ENCODE peak calls at places on chromosomes 11 and 22, in seven cellular contexts. One of them, this sample, is unnamed.

GRCh38 chr11:99424313-99425084 is 403.8 kb downstream of the CNTN5 start:
- DNase-seq in heart right ventricle: peak; percentile 61
- DNase-seq in brain microvascular endothelial cell: no peak
- DNase-seq in Peyer's patch: no peak
- DNase-seq in astrocyte: no peak
- DNase-seq in hepatocyte: no peak
- DNase-seq in PC-9: no peak
- DNase-seq in this sample: no peak

GRCh38 chr11:20864628-20865027 is 195.2 kb downstream of the NELL1 start:
- DNase-seq in heart right ventricle: no peak
- DNase-seq in brain microvascular endothelial cell: no peak
- DNase-seq in Peyer's patch: no peak
- DNase-seq in astrocyte: no peak
- DNase-seq in hepatocyte: no peak
- DNase-seq in PC-9: no peak
- DNase-seq in this sample: no peak

GRCh38 chr11:126332221-126332711 is 23.2 kb upstream of the ST3GAL4 start:
- DNase-seq in heart right ventricle: peak; percentile 54
- DNase-seq in brain microvascular endothelial cell: peak; percentile 84
- DNase-seq in Peyer's patch: no peak
- DNase-seq in astrocyte: peak; percentile 82
- DNase-seq in hepatocyte: no peak
- DNase-seq in PC-9: no peak
- DNase-seq in this sample: peak; percentile 69

GRCh38 chr11:128095459-128096096 is 491.8 kb downstream of the ETS1 start:
- DNase-seq in heart right ventricle: peak; percentile 5
- DNase-seq in brain microvascular endothelial cell: peak; percentile 94
- DNase-seq in Peyer's patch: no peak
- DNase-seq in astrocyte: peak; percentile 84
- DNase-seq in hepatocyte: no peak
- DNase-seq in PC-9: peak; percentile 59
- DNase-seq in this sample: peak; percentile 44

GRCh38 chr11:45163956-45164575 is 17.6 kb downstream of the PRDM11 start:
- DNase-seq in heart right ventricle: no peak
- DNase-seq in brain microvascular endothelial cell: no peak
- DNase-seq in Peyer's patch: no peak
- DNase-seq in astrocyte: peak; percentile 41
- DNase-seq in hepatocyte: no peak
- DNase-seq in PC-9: no peak
- DNase-seq in this sample: no peak

GRCh38 chr11:70661763-70662501 is 263.6 kb downstream of the CTTN start:
- DNase-seq in heart right ventricle: no peak
- DNase-seq in brain microvascular endothelial cell: no peak
- DNase-seq in Peyer's patch: no peak
- DNase-seq in astrocyte: peak; percentile 11
- DNase-seq in hepatocyte: no peak
- DNase-seq in PC-9: no peak
- DNase-seq in this sample: no peak

GRCh38 chr11:17629113-17629512 is 82.1 kb downstream of the OTOG start:
- DNase-seq in heart right ventricle: no peak
- DNase-seq in brain microvascular endothelial cell: no peak
- DNase-seq in Peyer's patch: no peak
- DNase-seq in astrocyte: no peak
- DNase-seq in hepatocyte: no peak
- DNase-seq in PC-9: no peak
- DNase-seq in this sample: no peak

GRCh38 chr11:1564535-1565172 is 7.4 kb downstream of the DUSP8 start:
- DNase-seq in heart right ventricle: peak; percentile 80
- DNase-seq in brain microvascular endothelial cell: peak; percentile 87
- DNase-seq in Peyer's patch: no peak
- DNase-seq in astrocyte: peak; percentile 83
- DNase-seq in hepatocyte: peak; percentile 80
- DNase-seq in PC-9: no peak
- DNase-seq in this sample: peak; percentile 60

GRCh38 chr11:72828081-72828567 is 13.9 kb downstream of the ATG16L2 start:
- DNase-seq in heart right ventricle: no peak
- DNase-seq in brain microvascular endothelial cell: no peak
- DNase-seq in Peyer's patch: no peak
- DNase-seq in astrocyte: no peak
- DNase-seq in hepatocyte: no peak
- DNase-seq in PC-9: peak; percentile 42
- DNase-seq in this sample: no peak

GRCh38 chr11:115287266-115287665 is 216.9 kb downstream of the CADM1 start:
- DNase-seq in heart right ventricle: no peak
- DNase-seq in brain microvascular endothelial cell: no peak
- DNase-seq in Peyer's patch: no peak
- DNase-seq in astrocyte: no peak
- DNase-seq in hepatocyte: no peak
- DNase-seq in PC-9: no peak
- DNase-seq in this sample: no peak

GRCh38 chr11:70104419-70104818 is 26.3 kb downstream of the ANO1 start:
- DNase-seq in heart right ventricle: peak; percentile 21
- DNase-seq in brain microvascular endothelial cell: no peak
- DNase-seq in Peyer's patch: no peak
- DNase-seq in astrocyte: no peak
- DNase-seq in hepatocyte: peak; percentile 47
- DNase-seq in PC-9: no peak
- DNase-seq in this sample: no peak

GRCh38 chr11:119479685-119480275 is 56.8 kb upstream of the THY1 start:
- DNase-seq in heart right ventricle: no peak
- DNase-seq in brain microvascular endothelial cell: peak; percentile 44
- DNase-seq in Peyer's patch: no peak
- DNase-seq in astrocyte: peak; percentile 32
- DNase-seq in hepatocyte: no peak
- DNase-seq in PC-9: peak; percentile 29
- DNase-seq in this sample: no peak

GRCh38 chr11:18615628-18616392 is 16.2 kb downstream of the MISFA start:
- DNase-seq in heart right ventricle: no peak
- DNase-seq in brain microvascular endothelial cell: no peak
- DNase-seq in Peyer's patch: no peak
- DNase-seq in astrocyte: peak; percentile 14
- DNase-seq in hepatocyte: no peak
- DNase-seq in PC-9: no peak
- DNase-seq in this sample: no peak

GRCh38 chr22:27685515-27685914 is 116.0 kb downstream of the MN1 start:
- DNase-seq in heart right ventricle: peak; percentile 37
- DNase-seq in brain microvascular endothelial cell: no peak
- DNase-seq in Peyer's patch: no peak
- DNase-seq in astrocyte: no peak
- DNase-seq in hepatocyte: no peak
- DNase-seq in PC-9: no peak
- DNase-seq in this sample: no peak

GRCh38 chr22:37994049-37994448 is 9.7 kb upstream of the SOX10 start:
- DNase-seq in heart right ventricle: no peak
- DNase-seq in brain microvascular endothelial cell: no peak
- DNase-seq in Peyer's patch: no peak
- DNase-seq in astrocyte: no peak
- DNase-seq in hepatocyte: no peak
- DNase-seq in PC-9: no peak
- DNase-seq in this sample: no peak

GRCh38 chr22:17627961-17628303 is 617 bp downstream of the ATP6V1E1 start:
- DNase-seq in heart right ventricle: no peak
- DNase-seq in brain microvascular endothelial cell: no peak
- DNase-seq in Peyer's patch: no peak
- DNase-seq in astrocyte: no peak
- DNase-seq in hepatocyte: no peak
- DNase-seq in PC-9: no peak
- DNase-seq in this sample: no peak

GRCh38 chr11:8017071-8017470 is 29.9 kb downstream of the EIF3F start:
- DNase-seq in heart right ventricle: no peak
- DNase-seq in brain microvascular endothelial cell: no peak
- DNase-seq in Peyer's patch: no peak
- DNase-seq in astrocyte: no peak
- DNase-seq in hepatocyte: no peak
- DNase-seq in PC-9: no peak
- DNase-seq in this sample: no peak

GRCh38 chr11:33478111-33478573 is 221.0 kb downstream of the HIPK3 start:
- DNase-seq in heart right ventricle: no peak
- DNase-seq in brain microvascular endothelial cell: no peak
- DNase-seq in Peyer's patch: no peak
- DNase-seq in astrocyte: no peak
- DNase-seq in hepatocyte: peak; percentile 23
- DNase-seq in PC-9: no peak
- DNase-seq in this sample: no peak

GRCh38 chr11:66015094-66015881 is 3.5 kb downstream of the CST6 start:
- DNase-seq in heart right ventricle: peak; percentile 32
- DNase-seq in brain microvascular endothelial cell: no peak
- DNase-seq in Peyer's patch: no peak
- DNase-seq in astrocyte: peak; percentile 16
- DNase-seq in hepatocyte: no peak
- DNase-seq in PC-9: peak; percentile 89
- DNase-seq in this sample: no peak

GRCh38 chr22:27493797-27494196 is 307.8 kb downstream of the MN1 start:
- DNase-seq in heart right ventricle: no peak
- DNase-seq in brain microvascular endothelial cell: no peak
- DNase-seq in Peyer's patch: no peak
- DNase-seq in astrocyte: no peak
- DNase-seq in hepatocyte: no peak
- DNase-seq in PC-9: no peak
- DNase-seq in this sample: no peak

GRCh38 chr11:96893988-96894387 is 504.2 kb downstream of the JRKL start:
- DNase-seq in heart right ventricle: no peak
- DNase-seq in brain microvascular endothelial cell: no peak
- DNase-seq in Peyer's patch: no peak
- DNase-seq in astrocyte: no peak
- DNase-seq in hepatocyte: no peak
- DNase-seq in PC-9: no peak
- DNase-seq in this sample: no peak

GRCh38 chr11:68373810-68374501 is 61.6 kb downstream of the LRP5 start:
- DNase-seq in heart right ventricle: peak; percentile 62
- DNase-seq in brain microvascular endothelial cell: no peak
- DNase-seq in Peyer's patch: no peak
- DNase-seq in astrocyte: no peak
- DNase-seq in hepatocyte: peak; percentile 62
- DNase-seq in PC-9: no peak
- DNase-seq in this sample: no peak

GRCh38 chr22:27930246-27931060 is 11.4 kb upstream of the PITPNB start:
- DNase-seq in heart right ventricle: no peak
- DNase-seq in brain microvascular endothelial cell: no peak
- DNase-seq in Peyer's patch: no peak
- DNase-seq in astrocyte: no peak
- DNase-seq in hepatocyte: no peak
- DNase-seq in PC-9: no peak
- DNase-seq in this sample: no peak

GRCh38 chr11:119580751-119581150 is 148.2 kb downstream of the NECTIN1 start:
- DNase-seq in heart right ventricle: no peak
- DNase-seq in brain microvascular endothelial cell: no peak
- DNase-seq in Peyer's patch: no peak
- DNase-seq in astrocyte: no peak
- DNase-seq in hepatocyte: no peak
- DNase-seq in PC-9: no peak
- DNase-seq in this sample: no peak

GRCh38 chr11:117816846-117817212 is 7.7 kb downstream of the FXYD2 start:
- DNase-seq in heart right ventricle: no peak
- DNase-seq in brain microvascular endothelial cell: no peak
- DNase-seq in Peyer's patch: peak; percentile 38
- DNase-seq in astrocyte: no peak
- DNase-seq in hepatocyte: no peak
- DNase-seq in PC-9: no peak
- DNase-seq in this sample: no peak

GRCh38 chr22:48594757-48595510 is 1232.7 kb downstream of the BRD1 start:
- DNase-seq in heart right ventricle: no peak
- DNase-seq in brain microvascular endothelial cell: no peak
- DNase-seq in Peyer's patch: no peak
- DNase-seq in astrocyte: no peak
- DNase-seq in hepatocyte: no peak
- DNase-seq in PC-9: no peak
- DNase-seq in this sample: no peak

GRCh38 chr11:91261513-91261912 is 963.1 kb upstream of the FAT3 start:
- DNase-seq in heart right ventricle: no peak
- DNase-seq in brain microvascular endothelial cell: no peak
- DNase-seq in Peyer's patch: no peak
- DNase-seq in astrocyte: no peak
- DNase-seq in hepatocyte: no peak
- DNase-seq in PC-9: no peak
- DNase-seq in this sample: no peak
- TF ChIP-seq CTCF in heart right ventricle: no peak
- TF ChIP-seq CTCF in brain microvascular endothelial cell: peak; percentile 34
- TF ChIP-seq CTCF in Peyer's patch: no peak
- TF ChIP-seq CTCF in astrocyte: no peak
- TF ChIP-seq CTCF in hepatocyte: peak; percentile 7
- TF ChIP-seq CTCF in PC-9: peak; percentile 31
- TF ChIP-seq CTCF in this sample: no peak

GRCh38 chr22:45504703-45505341 is 2.1 kb downstream of the FBLN1 start:
- DNase-seq in heart right ventricle: no peak
- DNase-seq in brain microvascular endothelial cell: no peak
- DNase-seq in Peyer's patch: no peak
- DNase-seq in astrocyte: no peak
- DNase-seq in hepatocyte: peak; percentile 54
- DNase-seq in PC-9: no peak
- DNase-seq in this sample: no peak
- H3K4me3 ChIP-seq in heart right ventricle: peak overlapping the region; percentile 61
- H3K4me3 ChIP-seq in brain microvascular endothelial cell: peak overlapping the region; percentile 58
- H3K4me3 ChIP-seq in Peyer's patch: peak overlapping the region; percentile 42
- H3K4me3 ChIP-seq in astrocyte: peak overlapping the region; percentile 70
- H3K4me3 ChIP-seq in hepatocyte: peak overlapping the region; percentile 94
- H3K4me3 ChIP-seq in PC-9: peak overlapping the region; percentile 64
- H3K4me3 ChIP-seq in this sample: peak overlapping the region; percentile 99

GRCh38 chr11:78555592-78555991 is 19.1 kb downstream of the NARS2 start:
- DNase-seq in heart right ventricle: no peak
- DNase-seq in brain microvascular endothelial cell: no peak
- DNase-seq in Peyer's patch: no peak
- DNase-seq in astrocyte: no peak
- DNase-seq in hepatocyte: no peak
- DNase-seq in PC-9: no peak
- DNase-seq in this sample: no peak
- H3K36me3 ChIP-seq in heart right ventricle: no peaks in the 10 kb centered on the region
- H3K36me3 ChIP-seq in brain microvascular endothelial cell: no peaks in the 10 kb centered on the region
- H3K36me3 ChIP-seq in Peyer's patch: no peaks in the 10 kb centered on the region
- H3K36me3 ChIP-seq in astrocyte: peaks cover 7% of the 10 kb centered on the region
- H3K36me3 ChIP-seq in hepatocyte: no peaks in the 10 kb centered on the region
- H3K36me3 ChIP-seq in PC-9: peaks cover 7% of the 10 kb centered on the region
- H3K36me3 ChIP-seq in this sample: no peaks in the 10 kb centered on the region

DNA sequence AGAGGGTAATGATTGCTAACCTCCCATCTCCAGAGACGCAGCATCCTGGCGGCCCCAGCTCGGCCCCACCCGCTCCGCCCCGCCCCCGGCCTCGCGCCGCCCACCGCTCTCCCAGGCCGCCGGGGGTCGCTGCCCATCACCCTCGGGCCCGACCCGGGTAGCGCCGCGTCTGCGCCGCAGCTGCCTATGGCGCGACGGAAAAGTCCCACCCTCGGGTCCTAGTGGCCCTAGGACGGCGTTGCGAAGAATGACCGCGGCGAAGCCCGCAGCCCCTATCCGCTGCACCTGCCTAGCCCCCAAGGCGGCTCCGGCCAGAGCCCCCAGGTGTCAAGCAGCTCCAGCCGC is 457 bp downstream of the CPSF7 start:
- DNase-seq in heart right ventricle: peak; percentile 56
- DNase-seq in brain microvascular endothelial cell: peak; percentile 28
- DNase-seq in Peyer's patch: peak; percentile 74
- DNase-seq in astrocyte: peak; percentile 27
- DNase-seq in hepatocyte: peak; percentile 88
- DNase-seq in PC-9: peak; percentile 74
- DNase-seq in this sample: no peak
- TF ChIP-seq CTCF in heart right ventricle: peak; percentile 31
- TF ChIP-seq CTCF in brain microvascular endothelial cell: no peak
- TF ChIP-seq CTCF in Peyer's patch: no peak
- TF ChIP-seq CTCF in astrocyte: no peak
- TF ChIP-seq CTCF in hepatocyte: peak; percentile 32
- TF ChIP-seq CTCF in PC-9: peak; percentile 31
- TF ChIP-seq CTCF in this sample: no peak

GRCh38 chr11:94175545-94175944 is 46.9 kb downstream of the PANX1 start:
- DNase-seq in heart right ventricle: no peak
- DNase-seq in brain microvascular endothelial cell: peak; percentile 46
- DNase-seq in Peyer's patch: no peak
- DNase-seq in astrocyte: peak; percentile 97
- DNase-seq in hepatocyte: no peak
- DNase-seq in PC-9: no peak
- DNase-seq in this sample: peak; percentile 81
- H3K4me3 ChIP-seq in heart right ventricle: no peak overlapping the region
- H3K4me3 ChIP-seq in brain microvascular endothelial cell: no peak overlapping the region
- H3K4me3 ChIP-seq in Peyer's patch: no peak overlapping the region
- H3K4me3 ChIP-seq in astrocyte: no peak overlapping the region
- H3K4me3 ChIP-seq in hepatocyte: no peak overlapping the region
- H3K4me3 ChIP-seq in PC-9: no peak overlapping the region
- H3K4me3 ChIP-seq in this sample: no peak overlapping the region

This sample was measured in BJ.